ENCODE peak calls at places on chromosomes 12 and 14, in eight cellular contexts. S is CD4-positive, alpha-beta T cell; T is heart right ventricle; R is GM12865; Q is activated T-cell treated with anti-CD3 and anti-CD28 coated beads for 48 hours; K is ELR; O is DMS153; Z is retina. X is an unnamed sample.

GRCh38 chr14:99716850-99717681 is 33.0 kb downstream of the CYP46A1 start:
- DNase-seq in R (no peak), S (no peak), Z (no peak), K (no peak), O (no peak), Q (no peak), T (no peak), X (no peak)

GRCh38 chr14:76742961-76743360 is 18.3 kb upstream of the VASH1 start:
- DNase-seq in Z (no peak), O (no peak), K (no peak), S (no peak), R (peak; percentile 13), T (no peak), Q (no peak), X (no peak)

GRCh38 chr12:6493580-6494350 is at the start of gene NCAPD2:
- DNase-seq in T (peak; percentile 94), S (peak; percentile 94), Z (peak; percentile 95), K (peak; percentile 98), Q (peak; percentile 94), R (peak; percentile 98), O (peak; percentile 95), X (peak; percentile 94)

GRCh38 chr12:123828871-123829547 is 66.9 kb downstream of the DNAH10 start:
- DNase-seq in Q (no peak), Z (no peak), S (no peak), T (no peak), K (peak; percentile 13), O (no peak), R (no peak), X (no peak)

GRCh38 chr12:85089792-85090191 is 53.6 kb downstream of the LRRIQ1 start:
- DNase-seq in Q (no peak), K (no peak), O (no peak), R (no peak), T (no peak), S (no peak), Z (no peak), X (no peak)

GRCh38 chr14:79586401-79586800 is 624.9 kb downstream of the DIO2 start:
- DNase-seq in Z (no peak), S (no peak), O (no peak), Q (no peak), K (no peak), T (no peak), R (no peak), X (no peak)

GRCh38 chr14:49732896-49733295 is 35.1 kb upstream of the KLHDC2 start:
- DNase-seq in Z (no peak), Q (no peak), T (no peak), S (no peak), O (no peak), K (no peak), R (no peak), X (no peak)

GRCh38 chr14:70955543-70956480 is 48.6 kb downstream of the PCNX1 start:
- DNase-seq in Q (peak; percentile 19), O (no peak), T (no peak), R (peak; percentile 63), K (peak; percentile 54), S (peak; percentile 50), Z (no peak), X (no peak)